ENCODE peak calls at places on chromosomes 11 and 22, in six cellular contexts. T is colonic mucosa; K is naive thymus-derived CD4-positive, alpha-beta T cell; S is breast epithelium; V is sigmoid colon; M is astrocyte. H is an unnamed sample.

GRCh38 chr11:69044111-69045013 is 4.4 kb upstream of the TPCN2 start:
- DNase-seq in K (no peak), V (peak; percentile 92), T (peak; percentile 72), M (peak; percentile 58), S (peak; percentile 31), H (no peak)

GRCh38 chr11:118171274-118172062 is 5.0 kb downstream of the SCN2B start:
- DNase-seq in T (peak; percentile 73), V (peak; percentile 85), S (no peak), K (peak; percentile 59), M (peak; percentile 10), H (peak; percentile 76)

GRCh38 chr22:41541484-41541883 is 2.8 kb downstream of the POLR3H start:
- DNase-seq in V (no peak), M (no peak), K (no peak), S (no peak), T (no peak), H (no peak)

GRCh38 chr22:27843441-27843840 is 41.9 kb upstream of the MN1 start:
- DNase-seq in S (no peak), M (no peak), V (peak; percentile 61), K (no peak), T (no peak), H (peak; percentile 50)

GRCh38 chr22:19133561-19133960 is 2.5 kb downstream of the TSSK2 start:
- DNase-seq in M (no peak), S (no peak), T (no peak), V (no peak), K (no peak), H (no peak)

GRCh38 chr11:80281194-80281593 is 840.4 kb upstream of the TENM4 start:
- DNase-seq in M (no peak), T (no peak), S (peak; percentile 27), V (no peak), K (no peak), H (no peak)

GRCh38 chr11:78354741-78355705 is 62.6 kb downstream of the GAB2 start:
- DNase-seq in V (no peak), M (no peak), S (no peak), K (no peak), T (no peak), H (no peak)

GRCh38 chr11:110046759-110047386 is 46.3 kb upstream of the ZC3H12C start:
- DNase-seq in K (no peak), V (no peak), M (no peak), T (peak; percentile 30), S (no peak), H (no peak)

GRCh38 chr11:95788921-95789505 is 569 bp downstream of the FAM76B start:
- DNase-seq in T (no peak), K (peak; percentile 56), V (no peak), S (no peak), M (peak; percentile 36), H (no peak)

GRCh38 chr11:126991596-126991995 is 9.0 kb downstream of the KIRREL3 start:
- DNase-seq in S (no peak), V (no peak), M (no peak), K (no peak), T (no peak), H (no peak)

GRCh38 chr11:120391297-120391696 is 55.1 kb downstream of the ARHGEF12 start:
- DNase-seq in K (no peak), S (no peak), M (no peak), V (no peak), T (no peak), H (no peak)

GRCh38 chr22:42770941-42771647 is 50.4 kb upstream of the A4GALT start:
- DNase-seq in K (no peak), S (no peak), M (no peak), V (no peak), T (no peak), H (no peak)

GRCh38 chr11:121141051-121141450 is 40.0 kb downstream of the TECTA start:
- DNase-seq in V (no peak), T (no peak), M (peak; percentile 4), S (no peak), K (no peak), H (no peak)

GRCh38 chr11:130652671-130653335 is 204.4 kb downstream of the ADAMTS15 start:
- DNase-seq in T (no peak), K (no peak), S (peak; percentile 63), V (peak; percentile 92), M (peak; percentile 71), H (peak; percentile 89)

GRCh38 chr11:19525714-19526113 is 186.9 kb upstream of the NAV2 start:
- DNase-seq in V (no peak), K (no peak), S (no peak), M (no peak), T (no peak), H (no peak)

GRCh38 chr11:209275-210121 is 2.0 kb downstream of the RIC8A start:
- DNase-seq in V (peak; percentile 73), M (no peak), S (no peak), K (peak; percentile 18), T (peak; percentile 19), H (peak; percentile 74)

GRCh38 chr11:69012092-69013008 is 696 bp downstream of the MRGPRF start:
- DNase-seq in K (no peak), M (no peak), V (peak; percentile 87), S (no peak), T (no peak), H (no peak)

GRCh38 chr22:45872659-45873263 is 104.2 kb downstream of the WNT7B start:
- DNase-seq in K (no peak), S (no peak), M (no peak), V (no peak), T (no peak), H (no peak)

GRCh38 chr11:1478544-1478943 is 8.0 kb downstream of the MOB2 start:
- DNase-seq in T (no peak), V (peak; percentile 69), K (no peak), S (no peak), M (no peak), H (no peak)

DNA sequence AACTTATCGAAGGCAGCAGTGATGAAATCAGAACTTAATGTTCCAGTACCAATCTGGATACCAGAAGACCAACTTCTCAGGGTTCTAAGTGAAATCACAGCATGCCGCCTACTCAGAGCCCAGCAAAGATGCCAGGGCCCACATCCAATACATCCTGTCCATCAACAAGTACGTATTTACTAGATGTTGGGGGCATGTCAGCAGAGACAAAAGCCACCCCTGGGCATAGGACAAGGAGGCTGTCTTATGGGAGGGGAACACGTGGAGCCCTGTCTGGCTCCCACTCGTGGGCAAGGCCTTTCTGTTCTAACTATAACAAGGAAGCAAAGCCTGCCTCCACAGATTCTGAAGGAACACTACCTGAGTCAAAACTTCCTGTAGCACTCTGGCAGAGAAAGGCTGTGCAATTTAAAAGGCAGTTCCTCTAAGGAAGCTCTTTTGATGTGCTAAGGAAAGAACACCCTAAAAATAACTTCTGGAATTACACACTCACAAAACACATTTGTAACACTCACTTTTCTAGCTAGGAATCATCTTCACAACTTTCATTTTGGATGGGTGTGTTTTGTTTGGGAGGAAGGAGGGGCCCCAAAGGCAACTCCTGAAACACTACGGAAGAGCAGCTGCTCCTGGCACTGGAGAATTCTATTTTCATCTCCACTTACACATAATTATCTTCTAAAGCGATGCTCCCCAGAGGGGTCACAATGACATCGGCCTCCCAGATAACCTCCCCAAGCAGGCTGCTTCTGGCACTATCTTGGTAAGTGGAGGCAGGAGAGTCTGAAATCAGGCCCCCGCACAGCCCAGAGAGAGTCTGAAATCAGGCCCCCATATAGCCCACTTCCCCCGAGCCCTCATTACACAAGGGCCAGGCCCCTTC is 14.2 kb downstream of the SMCO4 start:
- DNase-seq in S (no peak), T (no peak), K (no peak), M (no peak), V (no peak), H (no peak)
- H3K4me3 ChIP-seq in S (no peak overlapping the region), T (no peak overlapping the region), K (no peak overlapping the region), M (no peak overlapping the region), V (no peak overlapping the region), H (no peak overlapping the region)

DNA sequence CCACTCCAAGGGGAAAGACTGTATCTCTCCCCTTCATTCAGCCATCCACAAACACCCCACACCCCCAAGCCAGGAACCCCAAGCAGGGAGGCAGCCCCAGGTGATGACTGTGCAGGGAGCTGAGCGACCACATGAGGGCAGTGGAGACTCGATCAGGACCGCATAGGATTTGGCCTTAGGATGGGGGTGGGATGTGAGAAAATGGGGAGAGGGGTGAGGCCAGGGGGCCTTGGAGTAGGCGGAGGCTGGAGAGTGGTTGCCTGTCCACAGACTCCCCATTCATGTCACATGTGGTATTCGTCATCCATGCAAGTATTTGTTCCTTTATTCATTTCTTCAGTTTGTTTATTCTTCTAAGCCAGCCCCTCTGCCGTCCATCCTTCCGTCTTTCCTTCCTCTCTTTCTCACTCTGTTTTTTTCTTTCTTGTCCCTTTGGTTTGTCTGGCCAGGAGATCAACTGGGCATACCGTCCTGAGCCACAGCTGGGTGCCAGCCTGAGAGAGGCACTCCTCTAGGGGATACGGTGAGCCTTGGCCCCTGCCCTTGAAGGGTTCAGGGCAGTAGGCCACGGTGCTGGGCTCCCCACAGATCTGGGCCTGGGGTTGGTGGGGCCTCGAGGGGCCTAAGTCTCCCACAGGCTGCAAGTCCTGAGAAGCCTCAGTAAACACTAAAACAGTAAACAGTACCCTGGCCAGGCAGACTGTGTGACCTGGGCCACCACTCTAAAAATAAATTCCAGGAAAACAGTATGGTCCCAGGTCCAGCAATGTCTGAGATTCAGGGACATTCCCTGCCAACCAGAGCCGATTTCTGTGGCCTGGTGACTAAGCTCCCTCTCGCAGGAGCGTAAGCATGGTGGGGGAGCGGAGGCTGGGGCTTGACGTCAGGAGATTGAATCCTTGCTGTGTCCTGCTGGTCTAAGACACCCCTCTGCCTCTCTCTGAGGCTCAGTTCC is 2.5 kb upstream of the RHOD start:
- DNase-seq in T (peak; percentile 69), S (no peak), V (no peak), K (peak; percentile 40), M (peak; percentile 91), H (no peak)
- H3K27ac ChIP-seq in T (peak overlapping the region; percentile 18), S (peak overlapping the region; percentile 82), V (no peak overlapping the region), K (no peak overlapping the region), M (peak overlapping the region; percentile 91), H (no peak overlapping the region)

DNA sequence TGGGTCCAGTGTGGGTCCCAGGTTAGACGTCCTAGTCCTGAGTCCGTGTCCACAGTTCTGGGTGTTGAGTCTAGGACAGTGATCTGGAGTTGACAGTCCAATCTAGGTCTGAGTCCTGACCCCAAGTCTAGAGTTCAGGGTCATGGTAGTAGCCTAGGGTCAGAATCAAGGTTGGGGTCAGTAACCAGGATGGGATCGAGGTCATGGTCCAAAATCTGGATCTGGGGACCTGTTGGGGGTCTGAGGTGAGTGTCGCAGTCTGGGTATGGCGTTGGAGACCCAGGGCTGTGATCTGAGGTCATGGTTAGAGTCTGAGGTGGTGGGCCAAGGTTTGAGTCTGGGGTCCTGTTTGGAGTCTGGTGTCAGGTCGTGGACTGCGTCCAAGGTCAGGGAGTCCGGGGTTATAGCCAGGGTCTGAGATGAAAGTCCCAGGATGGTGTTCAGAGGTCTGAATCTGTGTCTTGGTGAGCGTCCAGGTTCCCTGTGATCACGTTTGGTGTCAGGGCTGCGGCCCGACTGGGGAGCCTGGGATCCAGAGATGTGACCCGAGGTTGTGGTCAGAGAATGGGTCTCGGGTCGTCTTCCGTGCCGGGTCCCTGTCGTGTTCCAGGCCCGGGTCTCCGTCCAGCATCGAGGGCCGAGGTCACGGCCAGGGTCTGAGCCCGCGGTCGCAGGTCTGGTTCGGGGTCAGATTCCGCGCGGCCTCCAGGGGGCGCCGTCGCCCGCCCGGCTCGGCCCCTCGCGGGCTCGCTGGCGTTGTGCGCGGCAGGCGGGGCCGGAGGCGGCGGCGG is 445 bp upstream of the GRK2 start:
- DNase-seq in S (no peak), T (peak; percentile 83), M (no peak), V (peak; percentile 88), K (peak; percentile 50), H (no peak)
- H3K4me3 ChIP-seq in S (peak overlapping the region; percentile 35), T (no peak overlapping the region), M (peak overlapping the region; percentile 41), V (peak overlapping the region; percentile 24), K (peak overlapping the region; percentile 25), H (peak overlapping the region; percentile 18)

DNA sequence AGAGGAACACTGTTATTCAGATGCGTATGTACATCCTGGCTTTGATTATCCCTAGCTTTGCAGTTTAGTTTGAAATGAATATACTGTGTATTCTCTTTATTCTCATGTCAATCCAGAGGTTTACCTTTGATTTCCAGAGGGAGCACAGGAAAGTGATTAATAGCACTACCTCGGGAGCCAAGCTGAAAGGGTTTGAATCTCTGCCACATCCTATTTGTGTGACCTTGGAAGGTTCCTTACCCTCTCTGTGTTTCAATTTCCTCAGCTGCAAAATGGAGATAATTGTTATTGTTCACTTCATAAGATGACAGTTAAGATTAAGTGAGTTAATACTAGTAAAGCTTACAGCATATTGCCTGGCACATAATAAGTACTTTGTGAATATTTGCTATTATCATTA is 17.9 kb downstream of the ELMOD1 start:
- DNase-seq in T (no peak), S (no peak), K (no peak), V (no peak), M (no peak), H (no peak)
- H3K27ac ChIP-seq in T (no peak overlapping the region), S (no peak overlapping the region), K (no peak overlapping the region), V (no peak overlapping the region), M (no peak overlapping the region), H (no peak overlapping the region)

H was measured in suprapubic skin.